ENCODE peak calls at places on chromosomes 13 and 19, in seven cellular contexts. A, Q, N, G, O, S and J are unnamed samples.

GRCh38 chr13:20553309-20553708 is 13.6 kb upstream of the IFT88 start:
- DNase-seq in G (no peak), A (no peak), N (peak), S (no peak), Q (peak), O (no peak), J (no peak)

GRCh38 chr13:49731766-49732165 is 40.5 kb upstream of the EBPL start:
- DNase-seq in G (peak), N (peak), O (peak), A (peak), S (no peak), Q (peak), J (no peak)

GRCh38 chr19:41366089-41366488 is 2.1 kb upstream of the B9D2 start:
- DNase-seq in N (no peak), G (no peak), O (no peak), Q (no peak), S (no peak), A (no peak), J (no peak)

GRCh38 chr19:55493052-55493649 is 4.9 kb downstream of the SSC5D start:
- DNase-seq in O (peak), A (peak), Q (peak), N (no peak), S (no peak), G (peak), J (no peak)

GRCh38 chr13:105806335-105806920 is 729.0 kb downstream of the EFNB2 start:
- DNase-seq in A (no peak), O (peak), S (no peak), N (no peak), G (peak), Q (no peak), J (no peak)

GRCh38 chr19:57362997-57363705 is at the start of the genes TRAPPC2B and ZNF547:
- DNase-seq in S (peak), G (peak), O (peak), Q (peak), N (peak), A (peak), J (peak)

GRCh38 chr19:6446452-6446851 is 12.9 kb upstream of the SLC25A41 start:
- DNase-seq in A (no peak), N (no peak), O (no peak), S (no peak), Q (no peak), G (no peak), J (no peak)

GRCh38 chr19:6501740-6502648 is at the start of gene TUBB4A:
- DNase-seq in G (no peak), N (no peak), Q (no peak), A (no peak), O (no peak), S (no peak), J (no peak)

GRCh38 chr13:24032674-24033073 is 127.8 kb upstream of the SPATA13 start:
- DNase-seq in S (no peak), N (no peak), A (peak), G (peak), O (peak), Q (peak), J (no peak)

GRCh38 chr19:46718157-46718933 is 1.4 kb upstream of the PRKD2 start:
- DNase-seq in O (no peak), Q (no peak), A (no peak), N (no peak), G (peak), S (peak), J (no peak)

GRCh38 chr19:47618771-47619170 is 9.8 kb downstream of the BICRA start:
- DNase-seq in Q (peak), N (no peak), O (peak), S (no peak), G (no peak), A (peak), J (no peak)

GRCh38 chr13:27379126-27379525 is 45.3 kb upstream of the GTF3A start:
- DNase-seq in N (no peak), S (no peak), G (no peak), A (no peak), Q (no peak), O (no peak), J (no peak)

GRCh38 chr13:20826301-20826700 is 52.5 kb upstream of the EEF1AKMT1 start:
- DNase-seq in A (no peak), S (no peak), O (no peak), N (no peak), Q (no peak), G (no peak), J (no peak)

GRCh38 chr19:29741776-29742175 is 26.7 kb upstream of the C19orf12 start:
- DNase-seq in A (no peak), G (no peak), N (no peak), O (no peak), S (no peak), Q (no peak), J (no peak)

GRCh38 chr13:92537485-92537884 is 689.1 kb upstream of the GPC6 start:
- DNase-seq in N (no peak), A (no peak), G (peak), O (peak), S (no peak), Q (no peak), J (no peak)

GRCh38 chr19:290539-291521 is at the start of gene PLPP2:
- DNase-seq in S (peak), A (no peak), G (peak), Q (peak), N (no peak), O (no peak), J (peak)

GRCh38 chr19:41415154-41415571 is 12.0 kb downstream of the B3GNT8 start:
- DNase-seq in Q (no peak), N (no peak), O (no peak), S (no peak), G (no peak), A (no peak), J (no peak)

GRCh38 chr19:15641901-15642491 is 1.3 kb downstream of the CYP4F3 start:
- DNase-seq in Q (no peak), S (no peak), G (no peak), O (no peak), A (no peak), N (no peak), J (no peak)

GRCh38 chr13:78806457-78806856 is 147.5 kb upstream of the OBI1 start:
- DNase-seq in O (no peak), Q (no peak), G (no peak), N (no peak), S (no peak), A (no peak), J (no peak)
- TF ChIP-seq CTCF in O (no peak), Q (peak), G (peak), N (peak), S (no peak), A (peak), J (no peak)

DNA sequence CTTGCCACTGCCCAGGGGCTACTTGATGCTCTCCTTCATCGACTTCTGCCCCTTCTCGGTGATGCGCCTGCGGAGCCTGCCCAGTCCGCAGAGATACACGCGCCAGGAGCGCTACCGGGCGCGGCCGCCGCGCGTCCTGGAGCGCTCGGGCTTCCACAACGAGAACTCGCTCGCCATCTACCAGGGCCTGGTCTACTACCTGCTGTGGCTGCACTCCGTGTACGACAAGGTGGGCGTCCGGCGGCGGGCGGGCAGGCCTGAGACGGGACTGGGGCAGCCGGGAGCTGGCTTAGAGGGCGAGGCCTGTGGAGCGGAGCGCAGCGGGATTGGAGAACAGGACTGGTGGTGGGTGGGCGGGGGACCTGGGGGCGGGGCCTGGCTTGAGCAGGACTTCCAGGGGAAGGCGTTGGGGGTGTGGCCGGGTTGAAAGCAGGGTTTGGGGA is 12.7 kb upstream of the PSMD8 start:
- DNase-seq in A (peak), Q (peak), G (peak), O (peak), S (no peak), N (peak), J (peak)
- TF ChIP-seq CTCF in A (no peak), Q (peak), G (no peak), O (no peak), S (no peak), N (peak), J (no peak)

DNA sequence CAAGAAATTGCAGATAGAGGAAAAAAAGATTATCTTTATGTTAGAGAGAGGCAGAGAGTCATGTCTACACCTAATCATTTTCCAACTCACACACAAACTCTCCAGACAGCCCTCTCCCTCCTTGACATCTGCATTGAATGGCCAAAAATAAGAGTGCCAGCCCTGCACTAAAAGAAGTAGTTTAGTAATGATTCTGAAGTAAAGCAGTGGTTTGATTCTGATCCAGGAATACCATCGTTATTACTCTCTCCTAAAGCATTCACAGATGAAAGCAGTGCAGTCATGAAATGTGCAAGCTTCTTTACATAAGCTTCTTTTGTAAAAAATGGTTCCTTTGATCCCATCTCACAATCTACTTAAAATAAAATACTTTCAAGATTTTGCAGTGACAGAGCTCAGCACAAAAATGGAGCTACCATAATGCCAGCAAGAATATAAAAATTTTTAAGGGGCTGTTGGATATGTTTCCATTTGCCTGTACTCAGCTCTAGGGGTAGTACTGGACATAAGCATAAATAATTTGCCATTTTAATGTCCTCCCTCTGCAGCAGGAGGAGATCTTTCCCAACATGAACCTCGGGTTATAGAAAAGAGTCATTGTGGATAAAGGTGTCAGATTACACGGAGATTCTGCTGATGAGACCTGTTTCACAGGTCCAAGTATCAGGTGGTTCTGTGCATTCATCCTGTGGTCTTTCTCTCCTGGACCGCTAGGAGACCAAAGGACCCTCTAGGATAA is 406.3 kb downstream of the DCT start:
- DNase-seq in G (peak), O (peak), N (no peak), A (peak), S (no peak), Q (peak), J (no peak)
- TF ChIP-seq CTCF in G (no peak), O (no peak), N (peak), A (no peak), S (no peak), Q (no peak), J (no peak)

GRCh38 chr13:37769545-37769944 is 100.0 kb downstream of the TRPC4 start:
- DNase-seq in S (no peak), N (no peak), G (no peak), O (no peak), Q (no peak), A (no peak), J (no peak)

GRCh38 chr13:37769078-37769477 is 100.5 kb downstream of the TRPC4 start:
- DNase-seq in Q (no peak), S (no peak), G (peak), N (no peak), O (no peak), A (no peak), J (no peak)
- TF ChIP-seq CTCF in Q (peak), S (no peak), G (peak), N (peak), O (no peak), A (peak), J (no peak)

DNA sequence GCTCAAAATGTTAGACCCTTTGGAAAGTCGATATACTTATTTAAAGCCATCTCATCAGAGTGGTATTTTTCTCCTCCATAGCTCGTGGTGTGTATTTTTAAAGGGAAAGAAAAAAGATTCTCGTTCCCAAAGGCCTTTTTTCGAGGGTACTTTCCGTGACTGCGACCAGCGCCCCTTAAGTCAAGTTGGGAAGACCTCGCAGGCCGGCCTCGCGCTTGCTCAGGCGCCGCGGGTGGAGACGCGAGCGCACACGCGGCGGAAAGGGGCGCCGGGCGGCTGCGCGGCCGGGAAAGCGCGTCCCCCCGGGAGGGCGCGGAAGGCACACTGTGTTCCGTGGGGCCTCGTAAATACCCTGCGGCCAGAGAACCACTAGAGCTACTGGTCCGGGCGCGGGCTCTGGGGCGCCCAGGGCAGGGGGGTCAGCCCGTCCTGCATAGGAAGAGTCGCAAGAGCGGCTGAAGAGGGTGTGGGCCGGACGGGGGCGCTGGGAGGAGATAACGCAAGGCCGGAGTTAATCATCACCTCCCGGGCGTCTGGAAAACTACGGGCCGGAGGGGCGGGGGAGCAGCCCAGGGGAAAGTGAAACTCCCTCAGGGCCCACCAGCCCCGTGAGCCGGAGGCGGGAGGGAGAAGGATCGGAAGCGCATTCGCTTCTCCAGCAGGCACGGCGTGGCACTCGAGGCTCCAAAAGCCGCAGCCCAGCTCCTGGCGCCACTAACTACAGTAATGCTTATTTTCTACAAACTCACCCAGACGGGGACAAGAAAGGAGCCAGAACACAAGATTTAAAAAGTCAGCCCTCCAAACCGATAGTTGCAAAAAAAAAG is 1.2 kb upstream of the WBP4 start:
- DNase-seq in N (no peak), A (peak), Q (peak), G (peak), S (peak), O (peak), J (peak)
- TF ChIP-seq CTCF in N (peak), A (no peak), Q (peak), G (peak), S (no peak), O (no peak), J (peak)

DNA sequence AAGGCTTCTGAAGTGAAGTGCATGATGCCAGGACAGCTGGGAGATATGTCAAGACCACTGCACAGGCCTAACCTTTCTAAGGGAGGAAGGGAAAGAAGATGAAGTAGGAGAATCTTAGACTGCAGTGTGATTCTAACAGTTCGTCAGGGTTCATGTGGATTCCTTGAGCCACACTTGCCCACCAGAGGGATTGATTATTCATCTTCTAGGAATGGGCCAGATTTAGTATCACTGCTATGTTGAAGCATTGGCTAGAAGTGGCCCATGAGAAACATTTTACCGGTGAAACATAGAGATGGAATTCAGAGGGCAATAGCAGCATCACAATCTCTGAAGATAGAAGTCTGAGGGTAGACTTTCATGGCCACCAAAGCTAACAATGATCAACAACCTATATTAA is 550.8 kb upstream of the SLITRK1 start:
- DNase-seq in Q (peak), S (no peak), A (peak), N (no peak), O (peak), G (peak), J (no peak)
- TF ChIP-seq CTCF in Q (peak), S (no peak), A (no peak), N (no peak), O (no peak), G (no peak), J (no peak)

DNA sequence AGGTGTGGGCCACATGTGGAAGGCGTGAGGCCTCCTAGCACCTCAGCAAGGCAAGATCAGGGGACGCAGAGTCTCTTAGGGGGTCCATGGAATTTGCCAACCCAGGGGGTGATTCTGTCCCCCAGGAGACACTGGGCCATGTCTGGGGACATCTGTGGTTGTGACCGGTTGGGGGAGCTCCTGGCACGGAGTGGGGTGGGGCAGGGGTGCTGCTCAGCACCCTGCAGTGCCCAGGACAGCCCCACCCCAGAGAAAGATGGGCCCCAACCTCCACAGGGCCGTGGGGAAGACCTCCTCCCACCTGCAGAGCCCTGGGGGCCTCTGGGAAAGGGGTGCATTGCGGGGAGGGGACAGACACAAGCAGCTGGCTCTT is 4.0 kb downstream of the MKNK2 start:
- DNase-seq in N (no peak), S (no peak), O (no peak), Q (no peak), A (no peak), G (no peak), J (no peak)
- TF ChIP-seq CTCF in N (no peak), S (no peak), O (no peak), Q (no peak), A (no peak), G (no peak), J (no peak)

GRCh38 chr13:95123726-95124125 is 177.5 kb downstream of the ABCC4 start:
- DNase-seq in S (no peak), G (no peak), Q (no peak), N (no peak), A (no peak), O (no peak), J (no peak)

GRCh38 chr13:95121516-95121915 is 179.7 kb downstream of the ABCC4 start:
- DNase-seq in S (no peak), Q (no peak), N (no peak), O (no peak), A (no peak), G (no peak), J (no peak)

GRCh38 chr13:95128045-95128643 is 173.1 kb downstream of the ABCC4 start:
- DNase-seq in A (no peak), O (peak), G (no peak), Q (peak), S (no peak), N (no peak), J (no peak)

GRCh38 chr13:95122063-95122462 is 179.2 kb downstream of the ABCC4 start:
- DNase-seq in G (no peak), N (no peak), S (no peak), Q (no peak), O (no peak), A (no peak), J (no peak)

GRCh38 chr13:95124959-95125358 is 176.3 kb downstream of the ABCC4 start:
- DNase-seq in G (no peak), N (no peak), O (no peak), S (no peak), Q (no peak), A (no peak), J (no peak)
- TF ChIP-seq CTCF in G (no peak), N (no peak), O (no peak), S (no peak), Q (no peak), A (no peak), J (no peak)

GRCh38 chr19:54432144-54432738 is 16.8 kb upstream of the LENG8 start:
- DNase-seq in O (no peak), S (no peak), A (no peak), N (no peak), Q (no peak), G (no peak), J (no peak)

GRCh38 chr19:54431255-54431838 is 16.1 kb downstream of the TTYH1 start:
- DNase-seq in Q (peak), S (no peak), N (no peak), A (peak), G (peak), O (peak), J (peak)

GRCh38 chr19:54429545-54430227 is 14.4 kb downstream of the TTYH1 start:
- DNase-seq in O (no peak), Q (no peak), N (no peak), A (no peak), G (no peak), S (no peak), J (no peak)

GRCh38 chr19:54429176-54429495 is 13.9 kb downstream of the TTYH1 start:
- DNase-seq in Q (no peak), O (no peak), S (no peak), N (no peak), A (no peak), G (no peak), J (no peak)

DNA sequence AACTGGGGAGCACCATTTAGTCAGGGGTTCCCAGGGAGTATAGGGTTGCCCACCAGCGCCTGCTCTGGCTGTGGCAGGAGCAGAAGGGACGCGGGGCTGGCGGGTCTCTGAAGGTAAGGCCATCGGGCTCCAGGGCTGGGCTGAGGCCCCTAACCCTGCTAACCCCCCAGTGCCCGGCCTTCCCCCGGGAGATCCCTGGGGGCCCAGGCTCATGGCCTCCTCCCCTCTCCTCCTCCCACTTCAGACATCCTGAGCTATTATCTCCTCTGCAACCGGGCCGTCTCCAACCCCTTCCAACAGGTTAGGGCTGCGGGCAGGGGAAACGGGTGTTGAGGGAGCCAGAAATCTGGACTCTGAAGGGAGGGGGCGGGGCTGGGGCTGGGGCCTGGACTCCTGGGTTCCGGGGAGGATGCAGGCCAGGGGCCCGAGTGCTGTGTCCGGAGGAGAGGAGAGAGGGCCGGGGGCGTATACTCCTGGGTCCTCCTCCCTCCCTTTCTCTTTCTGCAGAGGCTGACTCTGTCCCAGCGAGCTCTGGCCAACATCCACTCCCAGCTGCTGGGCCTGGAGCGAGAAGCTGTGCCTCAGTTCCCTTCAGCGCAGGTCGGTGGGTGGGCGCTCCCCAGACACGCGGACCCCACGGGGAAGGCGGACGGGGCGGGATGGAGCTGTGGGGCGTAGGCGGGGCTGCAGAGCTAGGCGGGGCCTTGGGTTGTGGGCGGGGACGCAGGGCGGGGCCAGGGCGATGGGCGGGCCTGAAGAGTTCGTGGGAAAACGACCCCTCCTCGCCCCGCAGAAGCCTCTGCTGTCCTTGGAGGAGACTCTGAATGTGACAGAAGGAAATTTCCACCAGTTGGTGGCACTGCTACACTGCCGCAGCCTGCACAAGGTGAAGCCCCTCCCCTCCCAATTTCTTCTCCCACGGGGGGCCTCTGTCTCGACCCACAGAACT is 15.3 kb downstream of the TTYH1 start:
- DNase-seq in A (no peak), G (peak), O (no peak), N (no peak), S (no peak), Q (no peak), J (no peak)
- TF ChIP-seq CTCF in A (no peak), G (no peak), O (no peak), N (no peak), S (no peak), Q (no peak), J (no peak)